ENCODE peak calls at places on chromosomes 6 and 20, in eight cellular contexts. A is esophagus squamous epithelium, E is endothelial cell, N is GM13977, K is nephron progenitor cell, I is MCF 10A, M is adrenal gland, J is WTC11. L is an unnamed sample.

GRCh38 chr20:53413188-53413631 is 180.4 kb downstream of the ZNF217 start:
- DNase-seq in E (peak), N (peak), M (no peak), I (peak), K (peak), A (no peak), J (peak), L (peak)

GRCh38 chr6:15441215-15441868 is 195.5 kb downstream of the JARID2 start:
- DNase-seq in E (peak), J (peak), N (peak), K (peak), I (peak), A (no peak), M (peak), L (peak)

GRCh38 chr20:48283470-48284110 is 498.3 kb upstream of the SULF2 start:
- DNase-seq in M (no peak), I (peak), A (no peak), N (no peak), K (no peak), J (no peak), E (peak), L (no peak)

GRCh38 chr20:63025534-63026331 is 19.0 kb upstream of the BHLHE23 start:
- DNase-seq in M (no peak), I (peak), N (no peak), J (peak), A (no peak), E (no peak), K (no peak), L (peak)

GRCh38 chr20:1390552-1391403 is 2.1 kb downstream of the FKBP1A start:
- DNase-seq in K (no peak), I (no peak), M (no peak), N (no peak), J (no peak), A (no peak), E (no peak), L (no peak)

GRCh38 chr6:43276180-43277082 is 21.6 kb upstream of the SLC22A7 start:
- DNase-seq in I (no peak), E (no peak), N (peak), J (no peak), A (no peak), M (no peak), K (no peak), L (peak)

GRCh38 chr6:99330159-99330558 is 19.3 kb downstream of the FAXC start:
- DNase-seq in K (peak), J (peak), I (peak), N (peak), A (no peak), E (peak), M (peak), L (peak)

GRCh38 chr6:304833-305370 is 12.6 kb downstream of the DUSP22 start:
- DNase-seq in I (no peak), E (no peak), A (no peak), M (no peak), N (no peak), K (no peak), J (no peak), L (no peak)

GRCh38 chr6:26556263-26557070 is 18.3 kb downstream of the HMGN4 start:
- DNase-seq in E (peak), N (no peak), J (peak), K (peak), M (no peak), I (peak), A (no peak), L (no peak)

GRCh38 chr6:142960098-142960497 is 15.1 kb upstream of the HIVEP2 start:
- DNase-seq in E (no peak), I (no peak), J (no peak), N (no peak), A (no peak), K (no peak), M (no peak), L (no peak)

GRCh38 chr6:53962631-53963030 is 148.6 kb upstream of the MLIP start:
- DNase-seq in K (no peak), J (no peak), N (no peak), M (no peak), A (no peak), E (no peak), I (no peak), L (no peak)

GRCh38 chr6:52712136-52712535 is 41.2 kb downstream of the TMEM14A start:
- DNase-seq in N (no peak), A (no peak), K (no peak), M (no peak), E (no peak), I (no peak), J (no peak), L (no peak)

GRCh38 chr6:92376711-92377110 is 1042.6 kb downstream of the EPHA7 start:
- DNase-seq in I (no peak), M (no peak), J (no peak), E (no peak), K (no peak), A (no peak), N (no peak), L (no peak)

GRCh38 chr6:163173741-163174140 is 240.8 kb upstream of the QKI start:
- DNase-seq in M (no peak), E (no peak), I (no peak), J (no peak), N (no peak), A (no peak), K (no peak), L (no peak)

GRCh38 chr6:17907467-17908229 is 79.8 kb downstream of the KIF13A start:
- DNase-seq in A (peak), I (peak), N (no peak), K (no peak), J (no peak), M (peak), E (no peak), L (no peak)

GRCh38 chr20:23225407-23226060 is 125.1 kb upstream of the NXT1 start:
- DNase-seq in K (no peak), A (no peak), N (no peak), I (peak), J (no peak), E (no peak), M (no peak), L (no peak)

GRCh38 chr20:31675828-31676533 is 38.3 kb downstream of the COX4I2 start:
- DNase-seq in A (no peak), K (no peak), N (no peak), I (peak), E (peak), M (no peak), J (no peak), L (peak)

GRCh38 chr20:46058656-46059281 is 29.8 kb downstream of the SLC12A5 start:
- DNase-seq in I (no peak), E (peak), N (peak), J (peak), M (peak), A (no peak), K (peak), L (no peak)

GRCh38 chr6:163460307-163460782 is 45.8 kb downstream of the QKI start:
- DNase-seq in E (no peak), M (no peak), K (no peak), I (peak), N (peak), J (no peak), A (no peak), L (peak)

DNA sequence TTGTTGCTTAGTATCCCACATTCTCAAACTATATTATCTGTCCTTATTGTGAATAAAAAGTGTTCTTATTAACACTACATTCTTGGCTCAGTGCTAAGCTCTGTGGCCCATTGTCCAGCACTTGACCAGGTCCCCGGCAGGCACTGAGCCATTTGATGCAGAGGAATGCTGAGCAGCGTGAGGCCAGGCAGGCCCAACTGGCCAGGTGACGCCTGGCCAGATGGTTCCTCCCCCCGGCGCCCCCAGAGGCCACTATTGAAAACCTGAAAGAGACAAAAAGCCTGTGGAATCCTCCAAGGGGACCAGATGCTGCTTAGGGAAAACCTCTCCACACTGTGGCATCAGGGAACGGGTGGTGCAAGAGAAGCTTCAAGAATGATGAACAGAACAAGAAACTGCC is 597.5 kb upstream of the JAG1 start:
- DNase-seq in A (no peak), E (peak), I (no peak), N (no peak), M (no peak), K (peak), J (peak), L (no peak)
- TF ChIP-seq CTCF in A (no peak), E (no peak), I (no peak), N (peak), M (no peak), K (no peak), J (peak), L (no peak)

GRCh38 chr6:157019115-157019628 is 242.0 kb downstream of the ARID1B start:
- DNase-seq in N (no peak), K (no peak), A (no peak), E (no peak), I (no peak), M (no peak), J (no peak), L (peak)

GRCh38 chr6:157017861-157018260 is 240.7 kb downstream of the ARID1B start:
- DNase-seq in M (no peak), E (no peak), I (peak), N (no peak), A (no peak), K (no peak), J (no peak), L (no peak)

GRCh38 chr6:157021267-157022021 is 244.3 kb downstream of the ARID1B start:
- DNase-seq in E (peak), A (peak), K (peak), J (peak), M (peak), I (peak), N (peak), L (peak)

GRCh38 chr6:157020398-157021266 is 243.5 kb downstream of the ARID1B start:
- DNase-seq in M (no peak), N (peak), I (peak), A (peak), E (peak), J (peak), K (peak), L (peak)

GRCh38 chr6:157019733-157020132 is 242.6 kb downstream of the ARID1B start:
- DNase-seq in M (no peak), K (no peak), I (no peak), J (no peak), E (no peak), N (peak), A (no peak), L (peak)
- TF ChIP-seq CTCF in M (no peak), K (no peak), I (no peak), J (no peak), E (no peak), N (peak), A (no peak), L (no peak)

DNA sequence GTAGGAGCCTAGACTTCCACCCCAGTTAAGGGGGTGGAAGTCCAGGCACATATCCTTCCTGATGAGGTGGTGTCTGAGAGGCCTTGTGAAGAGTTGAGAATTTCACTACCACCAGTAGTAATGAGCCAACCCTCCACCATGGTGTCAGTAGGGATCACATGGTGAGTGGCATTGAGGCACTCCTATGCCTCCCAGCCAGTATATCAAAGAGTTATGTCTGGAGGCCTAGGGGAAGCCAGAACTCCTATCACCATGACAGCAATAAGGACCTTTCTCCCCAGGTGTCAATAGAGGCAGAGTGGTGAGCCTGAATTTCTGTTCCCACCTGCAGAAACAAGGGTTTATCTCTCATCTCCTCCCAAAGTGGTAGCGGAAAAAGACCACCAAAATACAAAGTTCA is 106.6 kb upstream of the ADTRP start:
- DNase-seq in A (no peak), I (no peak), K (no peak), N (no peak), J (no peak), E (no peak), M (no peak), L (no peak)
- TF ChIP-seq CTCF in A (no peak), I (no peak), K (no peak), N (no peak), J (no peak), E (no peak), M (no peak), L (no peak)

GRCh38 chr6:12640438-12640837 is 76.1 kb upstream of the PHACTR1 start:
- DNase-seq in N (no peak), K (no peak), M (no peak), A (no peak), E (no peak), I (no peak), J (no peak), L (no peak)
- TF ChIP-seq CTCF in N (no peak), K (no peak), M (no peak), A (no peak), E (no peak), I (no peak), J (no peak), L (no peak)

GRCh38 chr20:3313681-3314080 is 74.7 kb upstream of the SLC4A11 start:
- DNase-seq in N (no peak), K (no peak), A (no peak), M (peak), I (peak), E (no peak), J (no peak), L (no peak)
- TF ChIP-seq CTCF in N (no peak), K (no peak), A (no peak), M (no peak), I (no peak), E (no peak), J (no peak), L (no peak)

GRCh38 chr6:146788115-146788514 is 189.3 kb downstream of the ADGB start:
- DNase-seq in M (no peak), I (no peak), K (no peak), J (no peak), A (no peak), N (no peak), E (no peak), L (no peak)
- TF ChIP-seq CTCF in M (no peak), I (no peak), K (no peak), J (no peak), A (no peak), N (no peak), E (no peak), L (no peak)

GRCh38 chr6:37738216-37738615 is 40.5 kb upstream of the MDGA1 start:
- DNase-seq in M (no peak), A (no peak), J (no peak), E (no peak), N (no peak), I (no peak), K (no peak), L (no peak)

GRCh38 chr6:37742401-37742760 is 44.7 kb upstream of the MDGA1 start:
- DNase-seq in A (no peak), I (no peak), M (no peak), J (no peak), K (no peak), E (no peak), N (no peak), L (no peak)

GRCh38 chr6:37745748-37746147 is 48.1 kb upstream of the MDGA1 start:
- DNase-seq in A (no peak), N (no peak), E (no peak), I (no peak), K (no peak), J (no peak), M (no peak), L (no peak)

GRCh38 chr6:37739618-37740017 is 41.9 kb upstream of the MDGA1 start:
- DNase-seq in A (no peak), K (no peak), J (no peak), N (no peak), M (no peak), I (no peak), E (no peak), L (no peak)

GRCh38 chr6:37741757-37742400 is 44.2 kb upstream of the MDGA1 start:
- DNase-seq in A (no peak), J (peak), N (no peak), I (peak), E (peak), K (peak), M (no peak), L (no peak)
- TF ChIP-seq CTCF in A (no peak), J (peak), N (peak), I (peak), E (no peak), K (peak), M (no peak), L (peak)

L was measured in GM20000.